ENCODE peak calls at places on chromosomes 16 and 17, in ten cellular contexts. R, F, C, U, N, T, Z, E, G and D are unnamed samples. For H3K4me1, the result is how much of the 10 kb centered on the place peaks cover.

GRCh38 chr17:2071421-2072281 is 16.7 kb downstream of the HIC1 start:
- DNase-seq in R (peak), F (no peak), C (no peak), U (no peak), N (no peak), T (no peak), Z (no peak), E (no peak), G (no peak), D (no peak)

GRCh38 chr16:5639531-5639930 is 541.9 kb upstream of the EEF2KMT start:
- DNase-seq in R (no peak), F (no peak), C (no peak), U (no peak), N (no peak), T (no peak), Z (no peak), E (no peak), G (no peak), D (no peak)

GRCh38 chr16:84513111-84514065 is 8.9 kb upstream of the MEAK7 start:
- DNase-seq in R (no peak), F (no peak), C (no peak), U (no peak), N (peak), T (no peak), Z (no peak), E (no peak), G (no peak), D (no peak)

GRCh38 chr17:2710804-2711607 is 558 bp downstream of the CLUH start:
- DNase-seq in R (no peak), F (no peak), C (peak), U (peak), N (peak), T (peak), Z (no peak), E (no peak), G (no peak), D (peak)

GRCh38 chr16:53457670-53458069 is 23.4 kb downstream of the RBL2 start:
- DNase-seq in R (no peak), F (no peak), C (peak), U (no peak), N (no peak), T (peak), Z (no peak), E (no peak), G (peak), D (peak)

GRCh38 chr17:78000351-78000750 is 41.8 kb downstream of the TNRC6C start:
- DNase-seq in R (no peak), F (no peak), C (no peak), U (no peak), N (no peak), T (no peak), Z (no peak), E (no peak), G (no peak), D (no peak)

GRCh38 chr16:75085556-75085955 is 31.0 kb downstream of the LDHD start:
- DNase-seq in R (no peak), F (no peak), C (no peak), U (no peak), N (no peak), T (no peak), Z (no peak), E (no peak), G (no peak), D (no peak)

GRCh38 chr17:80720624-80721577 is 176.3 kb downstream of the RPTOR start:
- DNase-seq in R (no peak), F (no peak), C (peak), U (no peak), N (no peak), T (no peak), Z (peak), E (no peak), G (no peak), D (peak)

GRCh38 chr17:73003487-73003886 is 89.0 kb downstream of the SLC39A11 start:
- DNase-seq in R (no peak), F (no peak), C (no peak), U (no peak), N (peak), T (no peak), Z (no peak), E (peak), G (no peak), D (no peak)

GRCh38 chr17:65154770-65155589 is 17.8 kb downstream of the RGS9 start:
- DNase-seq in R (no peak), F (no peak), C (no peak), U (no peak), N (peak), T (peak), Z (peak), E (no peak), G (no peak), D (peak)

GRCh38 chr17:37743612-37743874 is 1.3 kb downstream of the HNF1B start:
- DNase-seq in R (no peak), F (no peak), C (no peak), U (peak), N (peak), T (no peak), Z (peak), E (no peak), G (no peak), D (no peak)

GRCh38 chr16:84138824-84139627 is 6.0 kb downstream of the HSDL1 start:
- DNase-seq in R (no peak), F (no peak), C (peak), U (no peak), N (peak), T (peak), Z (no peak), E (no peak), G (peak), D (no peak)

GRCh38 chr17:12987120-12987519 is 30.7 kb downstream of the ELAC2 start:
- DNase-seq in R (no peak), F (no peak), C (no peak), U (no peak), N (no peak), T (no peak), Z (no peak), E (no peak), G (no peak), D (no peak)

GRCh38 chr17:6435968-6436367 is 1.0 kb upstream of the AIPL1 start:
- DNase-seq in R (peak), F (no peak), C (peak), U (peak), N (peak), T (peak), Z (peak), E (peak), G (no peak), D (peak)

GRCh38 chr17:28290703-28291102 is 28.3 kb upstream of the TMEM97 start:
- DNase-seq in R (no peak), F (no peak), C (no peak), U (no peak), N (no peak), T (no peak), Z (no peak), E (no peak), G (no peak), D (no peak)

GRCh38 chr16:4316103-4316731 is 350 bp downstream of the GLIS2 start:
- DNase-seq in R (no peak), F (no peak), C (no peak), U (no peak), N (peak), T (no peak), Z (no peak), E (no peak), G (no peak), D (no peak)

GRCh38 chr16:75251280-75252048 is at the start of gene BCAR1:
- DNase-seq in R (peak), F (peak), C (no peak), U (peak), N (peak), T (no peak), Z (peak), E (peak), G (no peak), D (peak)

GRCh38 chr16:57256601-57257395 is 11.7 kb downstream of the ARL2BP start:
- DNase-seq in R (no peak), F (peak), C (no peak), U (peak), N (no peak), T (no peak), Z (no peak), E (no peak), G (no peak), D (no peak)

GRCh38 chr16:89009343-89010209 is 32.6 kb upstream of the CBFA2T3 start:
- DNase-seq in R (no peak), F (no peak), C (peak), U (no peak), N (peak), T (peak), Z (no peak), E (no peak), G (no peak), D (peak)

GRCh38 chr17:50945779-50946222 is 79.6 kb upstream of the TOB1 start:
- DNase-seq in R (no peak), F (no peak), C (no peak), U (no peak), N (no peak), T (no peak), Z (no peak), E (no peak), G (no peak), D (no peak)

GRCh38 chr17:50947844-50948514 is 81.8 kb upstream of the TOB1 start:
- DNase-seq in R (peak), F (peak), C (no peak), U (peak), N (no peak), T (no peak), Z (no peak), E (peak), G (no peak), D (no peak)

GRCh38 chr17:50946223-50946890 is 80.2 kb upstream of the TOB1 start:
- DNase-seq in R (no peak), F (no peak), C (no peak), U (peak), N (no peak), T (no peak), Z (no peak), E (no peak), G (no peak), D (no peak)

GRCh38 chr17:50948711-50949110 is 82.6 kb upstream of the TOB1 start:
- DNase-seq in R (no peak), F (peak), C (no peak), U (peak), N (no peak), T (no peak), Z (no peak), E (no peak), G (no peak), D (no peak)

GRCh38 chr17:50946891-50947843 is 81.0 kb upstream of the TOB1 start:
- DNase-seq in R (no peak), F (peak), C (no peak), U (peak), N (no peak), T (no peak), Z (no peak), E (no peak), G (no peak), D (no peak)
- H3K4me1 ChIP-seq in R (under half), F (under half), C (under half), U (under half), N (half or more), T (under half), Z (half or more), E (under half), G (under half), D (under half)

DNA sequence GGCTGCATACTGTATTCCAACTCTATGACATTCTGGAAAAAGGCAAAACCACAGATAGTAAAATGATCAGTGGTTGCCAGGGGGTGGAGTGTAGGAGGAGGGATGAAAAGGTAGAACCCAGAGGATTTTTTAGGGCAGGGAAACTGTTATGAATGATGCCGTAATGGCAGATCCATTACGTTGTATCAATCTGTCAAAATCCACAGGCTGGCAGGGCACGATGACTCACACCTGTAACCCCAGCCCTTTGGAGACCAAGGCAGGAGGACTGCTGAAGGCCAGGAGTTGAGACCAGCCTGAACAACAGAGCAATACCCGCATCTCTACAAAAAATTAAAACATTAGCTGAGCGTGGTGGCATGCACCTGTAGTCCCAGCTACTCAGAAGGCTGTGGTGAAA is 91.8 kb downstream of the RMI2 start:
- DNase-seq in R (no peak), F (no peak), C (no peak), U (no peak), N (no peak), T (no peak), Z (no peak), E (no peak), G (no peak), D (no peak)
- TF ChIP-seq CTCF in R (no peak), F (no peak), C (no peak), U (no peak), N (no peak), T (no peak), Z (no peak), E (no peak), G (no peak), D (no peak)

DNA sequence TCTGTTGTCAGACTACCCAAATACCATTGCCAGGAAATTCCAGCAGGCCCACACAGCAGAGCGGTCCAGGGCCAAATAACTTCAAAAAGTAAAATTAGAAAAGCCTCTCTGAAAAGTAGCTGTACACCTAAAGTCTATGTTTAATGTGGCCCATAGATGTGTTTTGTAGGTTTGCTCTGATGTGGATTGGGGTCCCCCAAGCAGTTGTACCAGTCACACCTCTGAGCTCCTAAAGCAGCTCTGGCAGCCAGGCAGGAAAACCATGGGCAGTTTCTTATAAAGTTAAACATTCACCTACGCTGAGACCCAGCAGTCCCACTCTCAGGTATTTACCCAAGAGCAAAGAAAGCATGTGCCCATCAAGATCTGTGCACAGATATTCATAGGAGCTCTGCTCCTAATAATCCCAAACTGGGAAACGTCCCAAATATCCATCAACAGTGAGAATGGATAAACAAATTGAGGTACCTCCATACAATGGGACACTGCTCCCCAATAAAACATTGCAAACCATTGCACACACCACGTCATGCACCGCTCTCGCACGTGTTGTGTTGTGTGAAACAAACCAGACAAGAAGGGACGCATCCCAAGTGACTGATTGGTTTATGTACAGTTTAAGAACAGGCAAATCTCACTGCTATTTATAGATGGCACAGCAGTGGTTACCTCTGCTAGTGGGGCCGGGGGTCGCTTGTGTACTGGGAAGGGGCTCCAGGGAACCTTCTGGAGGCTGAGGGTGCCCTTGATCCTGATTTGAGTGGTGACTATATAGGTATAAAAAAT is 15.8 kb upstream of the PRM1 start:
- DNase-seq in R (no peak), F (no peak), C (peak), U (no peak), N (peak), T (no peak), Z (no peak), E (no peak), G (peak), D (peak)
- H3K27ac ChIP-seq in R (peak), F (no peak), C (peak), U (no peak), N (peak), T (no peak), Z (no peak), E (peak), G (peak), D (peak)

DNA sequence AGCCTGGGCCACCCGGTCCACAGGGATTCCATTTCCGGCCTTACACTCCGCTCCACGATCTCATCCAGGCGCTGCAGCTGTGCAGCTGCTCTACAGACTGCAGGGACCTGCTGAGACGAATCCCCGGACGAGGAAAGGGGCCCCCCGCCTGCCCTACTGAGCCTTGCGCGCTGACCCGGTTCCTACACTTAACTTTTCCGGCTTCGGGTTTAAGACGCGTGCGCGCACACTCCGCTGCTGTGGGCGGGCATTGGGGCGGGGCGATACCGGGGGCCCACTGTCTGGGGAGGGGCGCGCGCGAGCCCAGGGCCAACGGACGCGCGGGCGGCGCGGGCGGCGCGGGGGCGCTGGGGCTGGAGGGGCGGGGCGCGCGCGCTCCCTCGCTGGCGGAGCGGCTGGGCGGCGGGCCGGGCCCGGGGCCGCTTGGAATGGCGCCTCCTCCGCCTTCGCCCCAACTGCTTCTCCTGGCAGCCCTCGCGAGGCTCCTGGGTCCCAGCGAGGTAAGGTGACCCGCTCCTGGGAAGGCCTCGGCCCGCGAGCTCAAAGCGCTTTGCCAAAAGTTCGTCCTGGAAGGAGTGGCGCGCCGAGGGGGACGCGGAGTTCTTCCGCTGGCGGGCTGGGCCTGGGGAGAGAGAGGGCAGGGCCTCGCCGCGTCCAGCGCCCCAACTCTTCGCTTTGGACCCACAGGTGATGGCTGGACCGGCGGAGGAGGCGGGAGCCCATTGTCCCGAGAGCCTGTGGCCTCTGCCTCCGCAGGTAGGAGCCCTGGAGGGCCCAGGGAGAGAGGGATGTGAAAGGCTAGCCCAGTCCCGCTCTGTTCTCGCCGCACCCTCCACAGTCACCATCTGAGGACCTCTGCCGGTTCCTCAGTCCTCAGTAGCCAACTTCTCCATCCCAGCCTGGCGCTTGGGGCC is at the start of gene TP53I13:
- DNase-seq in R (peak), F (peak), C (peak), U (peak), N (peak), T (peak), Z (peak), E (peak), G (no peak), D (peak)
- H3K4me1 ChIP-seq in R (half or more), F (under half), C (half or more), U (under half), N (under half), T (under half), Z (under half), E (under half), G (under half), D (under half)

GRCh38 chr17:44005865-44006580 is 1.6 kb downstream of the NAGS start:
- DNase-seq in R (no peak), F (no peak), C (no peak), U (peak), N (peak), T (peak), Z (no peak), E (no peak), G (no peak), D (peak)

GRCh38 chr17:44005527-44005864 is 1.1 kb downstream of the NAGS start:
- DNase-seq in R (no peak), F (no peak), C (no peak), U (no peak), N (no peak), T (no peak), Z (no peak), E (no peak), G (no peak), D (no peak)

GRCh38 chr17:44008205-44008909 is 3.9 kb downstream of the NAGS start:
- DNase-seq in R (no peak), F (no peak), C (no peak), U (peak), N (no peak), T (no peak), Z (no peak), E (no peak), G (no peak), D (peak)

GRCh38 chr17:44006581-44007345 is 2.3 kb downstream of the NAGS start:
- DNase-seq in R (peak), F (peak), C (peak), U (peak), N (peak), T (peak), Z (peak), E (peak), G (peak), D (peak)

DNA sequence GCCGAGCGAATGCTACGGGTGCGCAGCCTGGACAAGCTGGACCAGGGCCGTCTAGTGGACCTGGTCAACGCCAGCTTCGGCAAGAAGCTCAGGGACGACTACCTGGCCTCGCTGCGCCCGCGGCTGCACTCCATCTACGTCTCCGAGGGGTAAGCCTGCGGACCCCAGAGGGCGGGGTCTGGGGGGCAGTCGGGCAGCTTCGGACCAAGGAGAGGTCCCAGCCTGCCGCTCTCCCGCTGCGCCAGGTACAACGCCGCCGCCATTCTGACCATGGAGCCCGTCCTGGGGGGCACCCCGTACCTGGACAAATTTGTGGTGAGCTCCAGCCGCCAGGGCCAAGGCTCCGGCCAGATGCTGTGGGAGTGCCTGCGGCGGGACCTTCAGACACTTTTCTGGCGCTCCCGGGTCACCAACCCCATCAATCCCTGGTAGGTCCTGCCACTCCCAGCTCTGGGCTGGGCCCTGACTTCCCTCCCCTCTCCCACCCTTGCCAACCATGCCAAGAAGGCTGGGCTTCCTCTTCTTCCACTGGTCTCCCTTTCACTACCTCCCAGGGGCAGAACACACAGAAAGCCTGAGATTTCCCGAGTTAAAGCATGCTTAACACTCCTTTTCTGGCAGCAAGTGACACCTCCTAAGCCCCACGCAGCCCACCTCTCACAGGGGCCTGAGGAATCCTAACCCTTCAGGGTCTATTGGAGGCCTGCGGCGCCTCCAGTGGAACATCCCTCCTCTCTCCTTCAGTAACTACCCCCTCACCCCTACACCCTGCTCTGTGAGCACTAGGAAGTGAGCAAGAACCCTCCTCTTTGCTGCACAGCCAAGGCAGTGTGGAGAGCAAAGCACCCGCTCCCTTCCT is 3.2 kb downstream of the NAGS start:
- DNase-seq in R (peak), F (no peak), C (no peak), U (peak), N (no peak), T (peak), Z (no peak), E (no peak), G (no peak), D (peak)
- TF ChIP-seq CTCF in R (no peak), F (no peak), C (no peak), U (no peak), N (no peak), T (no peak), Z (no peak), E (no peak), G (no peak), D (no peak)

DNA sequence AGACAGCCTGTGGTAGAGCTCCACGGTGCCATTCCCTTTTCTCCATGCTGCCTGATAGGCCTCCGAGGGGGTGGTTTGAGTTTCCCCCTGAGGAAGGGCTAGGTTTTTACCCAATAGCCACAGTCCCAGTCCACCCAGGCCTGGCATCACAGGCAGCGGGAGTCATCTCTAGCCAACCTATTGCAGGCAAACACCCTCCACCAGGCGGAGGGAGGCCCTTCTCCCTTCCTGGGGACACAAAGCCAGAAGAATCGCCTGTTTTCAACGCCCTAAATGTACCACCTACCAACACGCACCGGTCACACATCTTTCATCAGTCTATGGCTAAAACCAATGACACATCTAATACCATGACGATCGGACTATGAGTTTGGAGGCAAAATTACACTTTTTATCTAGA is 7.4 kb downstream of the CSNK1D start:
- DNase-seq in R (no peak), F (no peak), C (no peak), U (no peak), N (no peak), T (no peak), Z (no peak), E (no peak), G (no peak), D (no peak)
- H3K27ac ChIP-seq in R (peak), F (peak), C (no peak), U (peak), N (peak), T (no peak), Z (peak), E (peak), G (no peak), D (no peak)